ENCODE peak calls at places on chromosome 12, in six cellular contexts. O is testis; G is A549; B is CD8-positive, alpha-beta T cell; F is breast epithelium; I is lower lobe of right lung. J is an unnamed sample.

GRCh38 chr12:49553512-49554088 is 14.3 kb downstream of the MCRS1 start:
- DNase-seq in O (no peak), B (no peak), I (no peak), G (peak), F (no peak), J (peak)

GRCh38 chr12:109736552-109737108 is 23.0 kb downstream of the FAM222A start:
- DNase-seq in O (no peak), F (peak), I (peak), B (no peak), G (peak), J (peak)

GRCh38 chr12:62371661-62372060 is 95.0 kb upstream of the MON2 start:
- DNase-seq in I (no peak), O (no peak), G (no peak), B (no peak), F (no peak), J (no peak)

GRCh38 chr12:2068638-2069037 is 15.9 kb downstream of the CACNA1C start:
- DNase-seq in G (no peak), B (no peak), I (no peak), O (no peak), F (no peak), J (no peak)

GRCh38 chr12:62915130-62915529 is 19.8 kb downstream of the PPM1H start:
- DNase-seq in O (no peak), B (no peak), F (no peak), I (no peak), G (no peak), J (no peak)

GRCh38 chr12:124760548-124760947 is 103.1 kb downstream of the SCARB1 start:
- DNase-seq in F (no peak), I (no peak), O (no peak), B (no peak), G (no peak), J (no peak)

GRCh38 chr12:11684393-11684792 is 34.9 kb downstream of the ETV6 start:
- DNase-seq in B (no peak), I (no peak), O (no peak), F (no peak), G (no peak), J (no peak)

GRCh38 chr12:13099910-13100609 is 3.4 kb downstream of the GSG1 start:
- DNase-seq in G (no peak), B (no peak), O (no peak), F (no peak), I (no peak), J (peak)

GRCh38 chr12:69985656-69986055 is 160.6 kb downstream of the MYRFL start:
- DNase-seq in G (peak), O (no peak), F (no peak), B (no peak), I (no peak), J (no peak)

GRCh38 chr12:76713130-76713529 is 50.8 kb upstream of the ZDHHC17 start:
- DNase-seq in I (no peak), F (no peak), B (no peak), G (peak), O (no peak), J (no peak)

GRCh38 chr12:52673216-52673615 is 7.0 kb downstream of the KRT1 start:
- DNase-seq in O (no peak), F (no peak), B (no peak), I (no peak), G (peak), J (no peak)

GRCh38 chr12:122200541-122201175 is 2.9 kb upstream of the B3GNT4 start:
- DNase-seq in G (no peak), I (no peak), F (no peak), O (no peak), B (no peak), J (no peak)

GRCh38 chr12:47987411-47988072 is 16.7 kb downstream of the COL2A1 start:
- DNase-seq in O (no peak), B (no peak), F (peak), I (no peak), G (no peak), J (no peak)

GRCh38 chr12:113261847-113262470 is 40.7 kb downstream of the TPCN1 start:
- DNase-seq in O (no peak), G (no peak), I (no peak), F (no peak), B (no peak), J (no peak)

GRCh38 chr12:64362721-64363305 is 27.7 kb downstream of the C12orf56 start:
- DNase-seq in F (no peak), O (no peak), I (no peak), G (no peak), B (no peak), J (no peak)

GRCh38 chr12:28771961-28772360 is 377.1 kb upstream of the FAR2 start:
- DNase-seq in B (no peak), F (no peak), G (no peak), I (no peak), O (no peak), J (no peak)

GRCh38 chr12:21615441-21615840 is 10.8 kb upstream of the GYS2 start:
- DNase-seq in O (no peak), B (no peak), G (no peak), F (no peak), I (no peak), J (no peak)

GRCh38 chr12:89326260-89327040 is 25.9 kb downstream of the DUSP6 start:
- DNase-seq in O (no peak), F (no peak), I (no peak), G (no peak), B (no peak), J (no peak)

GRCh38 chr12:94185801-94186200 is 37.4 kb downstream of the PLXNC1 start:
- DNase-seq in B (no peak), F (no peak), O (no peak), I (no peak), G (no peak), J (no peak)

GRCh38 chr12:120290541-120291312 is 976 bp downstream of the RNU4-2 start:
- DNase-seq in I (peak), F (no peak), G (peak), O (peak), B (no peak), J (no peak)
- H3K4me3 ChIP-seq in I (peak), F (peak), G (peak), O (peak), B (peak), J (peak)

DNA sequence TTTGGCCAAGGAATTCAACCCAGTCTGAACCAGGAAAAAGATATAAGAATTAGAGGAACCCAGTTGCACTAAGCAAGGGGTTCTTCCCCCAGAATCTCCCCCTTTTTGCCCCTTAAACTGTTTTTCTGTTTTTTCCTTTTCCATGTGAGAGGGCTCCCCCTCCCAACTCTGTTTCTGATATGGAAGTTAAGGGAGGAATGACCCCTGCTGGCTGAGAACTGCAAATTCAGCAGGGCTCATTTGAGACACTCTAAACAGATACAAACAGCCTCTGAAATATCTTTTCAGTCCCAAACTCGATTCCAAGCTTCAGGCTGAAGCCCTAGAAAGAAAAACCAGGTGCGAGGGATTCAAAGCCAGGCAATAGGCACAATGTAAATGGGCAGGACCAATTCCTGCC is 132.7 kb downstream of the SLC41A2 start:
- DNase-seq in F (no peak), O (no peak), B (no peak), I (no peak), G (peak), J (no peak)
- TF ChIP-seq CTCF in F (no peak), O (peak), B (no peak), I (peak), G (peak), J (peak)

GRCh38 chr12:57836442-57837375 is 9.8 kb downstream of the CTDSP2 start:
- DNase-seq in I (no peak), B (peak), G (no peak), O (peak), F (peak), J (peak)

GRCh38 chr12:57839996-57840395 is 6.5 kb downstream of the CTDSP2 start:
- DNase-seq in F (no peak), G (no peak), B (no peak), O (no peak), I (no peak), J (no peak)

GRCh38 chr12:57837779-57838562 is 8.6 kb downstream of the CTDSP2 start:
- DNase-seq in O (peak), I (peak), G (no peak), B (no peak), F (no peak), J (peak)

GRCh38 chr12:57840701-57841100 is 5.8 kb downstream of the CTDSP2 start:
- DNase-seq in I (no peak), O (peak), B (no peak), F (no peak), G (no peak), J (peak)

DNA sequence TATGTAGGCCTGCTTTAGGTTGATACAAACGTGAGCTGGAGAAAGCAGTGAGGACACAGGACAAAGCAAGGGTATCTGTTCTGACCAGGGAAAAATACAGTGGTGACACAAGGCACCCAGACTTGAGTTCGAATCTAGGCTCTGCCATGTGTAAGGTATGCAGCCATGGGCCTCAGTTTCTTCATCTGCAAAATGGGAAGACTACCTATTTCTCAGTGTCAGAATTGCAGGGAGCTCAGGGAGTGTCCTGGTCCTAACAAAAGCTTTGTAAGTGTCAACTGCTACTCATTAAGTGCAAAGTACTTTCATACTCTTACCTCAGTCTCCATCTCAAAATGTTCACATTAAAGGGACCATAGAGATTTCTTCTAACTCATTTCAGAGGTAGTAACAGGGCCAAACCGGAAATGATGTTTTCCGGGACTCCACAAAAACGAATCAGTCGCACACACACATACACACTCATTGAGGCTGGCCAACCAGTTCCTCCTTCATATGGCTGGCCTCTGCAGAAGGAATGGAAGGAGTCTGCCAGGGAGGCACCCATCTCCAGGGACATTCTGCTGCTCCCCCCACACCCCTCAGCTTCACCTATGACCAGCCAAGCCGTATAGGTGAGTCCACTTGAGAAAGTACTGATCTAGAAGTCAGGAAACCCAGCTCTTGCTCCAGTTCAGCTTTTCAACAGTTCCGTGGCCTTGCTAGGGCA is 7.8 kb downstream of the CTDSP2 start:
- DNase-seq in O (no peak), I (no peak), G (no peak), B (no peak), F (no peak), J (no peak)
- H3K4me3 ChIP-seq in O (no peak), I (peak), G (no peak), B (no peak), F (peak), J (no peak)

GRCh38 chr12:5433081-5433839 is 1.4 kb downstream of the NTF3 start:
- DNase-seq in B (no peak), F (no peak), G (no peak), O (no peak), I (no peak), J (no peak)

GRCh38 chr12:5429741-5430557 is 2.0 kb upstream of the NTF3 start:
- DNase-seq in F (no peak), G (no peak), I (no peak), B (no peak), O (no peak), J (no peak)

GRCh38 chr12:5430639-5431603 is 987 bp upstream of the NTF3 start:
- DNase-seq in G (no peak), B (no peak), O (no peak), F (no peak), I (no peak), J (no peak)

GRCh38 chr12:5432011-5432400 is at the start of gene NTF3:
- DNase-seq in F (no peak), B (no peak), O (peak), I (no peak), G (no peak), J (no peak)

DNA sequence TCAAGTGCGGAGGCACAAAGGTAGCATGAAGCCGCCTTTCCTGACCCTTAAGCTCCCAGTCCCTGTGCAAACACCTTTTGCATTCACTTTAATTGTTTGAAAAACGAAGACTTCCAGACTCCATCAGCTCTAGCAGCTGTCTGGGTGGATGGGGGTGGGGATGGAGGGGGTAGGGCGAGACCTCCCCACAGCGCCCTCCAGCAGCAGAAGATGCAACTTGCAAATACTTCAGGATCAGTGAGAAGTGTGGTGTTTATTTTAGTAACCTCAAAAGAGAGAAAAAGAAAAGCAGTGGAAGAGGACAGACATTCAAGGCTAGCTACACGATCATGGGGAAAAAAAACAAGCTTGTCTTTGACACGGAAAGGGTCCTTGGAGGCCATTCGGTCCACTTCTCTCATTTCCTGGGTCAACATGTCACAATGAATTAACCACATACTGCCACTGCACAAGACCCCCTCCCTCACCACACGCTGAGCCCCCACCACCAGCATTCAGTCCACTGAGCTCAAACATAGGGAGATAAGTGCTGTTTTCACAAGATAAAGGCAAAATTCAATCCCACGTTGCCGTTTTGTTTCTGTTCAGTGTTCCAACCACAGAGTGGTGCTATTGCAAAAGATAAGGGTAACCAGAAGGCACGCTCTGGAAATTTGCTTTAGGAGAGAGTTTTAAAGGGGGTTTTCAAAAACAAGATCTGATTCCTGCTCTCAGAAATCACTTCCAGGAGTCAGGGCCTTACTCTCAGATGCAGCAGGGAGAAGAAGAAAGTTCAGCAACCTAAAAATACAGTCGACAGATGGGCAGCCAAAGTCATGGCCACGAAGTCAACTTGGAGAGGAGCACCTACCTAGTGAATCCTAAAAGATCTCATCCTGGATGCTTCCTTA is 3.3 kb upstream of the NTF3 start:
- DNase-seq in F (no peak), O (no peak), I (no peak), B (no peak), G (no peak), J (no peak)
- TF ChIP-seq CTCF in F (peak), O (peak), I (peak), B (no peak), G (no peak), J (peak)

GRCh38 chr12:54026640-54027441 is 1.4 kb upstream of the HOXC6 start:
- DNase-seq in F (peak), G (no peak), O (no peak), I (no peak), B (no peak), J (no peak)

GRCh38 chr12:54027442-54027786 is 826 bp upstream of the HOXC6 start:
- DNase-seq in O (no peak), B (no peak), G (no peak), I (no peak), F (no peak), J (no peak)

GRCh38 chr12:54030442-54030801 is 2.2 kb downstream of the HOXC6 start:
- DNase-seq in I (no peak), B (no peak), F (no peak), G (no peak), O (no peak), J (no peak)

GRCh38 chr12:54029529-54030441 is 1.5 kb downstream of the HOXC6 start:
- DNase-seq in I (no peak), O (no peak), G (no peak), F (peak), B (no peak), J (no peak)

GRCh38 chr12:54028324-54029201 is at the start of gene HOXC6:
- DNase-seq in G (peak), B (no peak), I (no peak), O (peak), F (peak), J (peak)
- H3K4me3 ChIP-seq in G (peak), B (no peak), I (peak), O (peak), F (peak), J (peak)